ENCODE peak calls at places on chromosomes 7 and 10, in six cellular contexts. C, T, O, S, E and K are unnamed samples.

GRCh38 chr10:94205370-94205930 is 157.3 kb downstream of the NOC3L start:
- DNase-seq in C (no peak), E (no peak), O (no peak), T (no peak), S (no peak), K (no peak)

GRCh38 chr7:24660541-24660940 is 87.3 kb downstream of the PALS2 start:
- DNase-seq in O (no peak), E (no peak), T (no peak), S (no peak), C (no peak), K (no peak)

GRCh38 chr7:155576900-155577508 is 30.6 kb upstream of the CNPY1 start:
- DNase-seq in E (no peak), C (no peak), T (no peak), S (no peak), O (no peak), K (no peak)

GRCh38 chr7:151727579-151728285 is 149.2 kb downstream of the PRKAG2 start:
- DNase-seq in S (peak), E (peak), O (peak), T (peak), C (peak), K (peak)

GRCh38 chr7:22864855-22865606 is 42.4 kb upstream of the TOMM7 start:
- DNase-seq in O (no peak), E (no peak), S (peak), T (no peak), C (no peak), K (no peak)

GRCh38 chr10:73032536-73032935 is 64.1 kb downstream of the P4HA1 start:
- DNase-seq in O (no peak), S (no peak), C (no peak), T (no peak), E (no peak), K (no peak)

GRCh38 chr10:100775346-100775745 is 30.0 kb downstream of the PAX2 start:
- DNase-seq in T (no peak), O (no peak), E (no peak), S (no peak), C (peak), K (no peak)

GRCh38 chr10:74596713-74597112 is 229.7 kb upstream of the KAT6B start:
- DNase-seq in C (no peak), E (no peak), O (no peak), S (no peak), T (no peak), K (no peak)

GRCh38 chr7:104643587-104644217 is 315.3 kb downstream of the LHFPL3 start:
- DNase-seq in S (peak), O (peak), T (no peak), E (no peak), C (no peak), K (no peak)

GRCh38 chr7:93119191-93119905 is 1.6 kb upstream of the SAMD9 start:
- DNase-seq in E (no peak), O (no peak), T (no peak), C (no peak), S (peak), K (peak)

GRCh38 chr10:124388476-124388822 is 30.3 kb downstream of the OAT start:
- DNase-seq in T (no peak), C (no peak), S (no peak), O (no peak), E (no peak), K (no peak)

GRCh38 chr10:61871487-61871886 is 30.0 kb upstream of the ARID5B start:
- DNase-seq in S (no peak), T (no peak), O (no peak), C (no peak), E (no peak), K (no peak)

GRCh38 chr10:44706745-44707144 is 204.4 kb upstream of the TMEM72 start:
- DNase-seq in O (peak), E (no peak), C (no peak), T (no peak), S (no peak), K (peak)

GRCh38 chr7:55539380-55539779 is 32.9 kb downstream of the VOPP1 start:
- DNase-seq in C (no peak), E (no peak), O (no peak), T (no peak), S (peak), K (no peak)

GRCh38 chr7:105020926-105021325 is 6.9 kb downstream of the KMT2E start:
- DNase-seq in E (no peak), O (no peak), S (no peak), C (no peak), T (no peak), K (no peak)

GRCh38 chr10:69446229-69446628 is 5.0 kb upstream of the TSPAN15 start:
- DNase-seq in T (no peak), O (no peak), E (no peak), C (no peak), S (no peak), K (no peak)

GRCh38 chr10:48659790-48660189 is 24.9 kb upstream of the WDFY4 start:
- DNase-seq in C (no peak), S (no peak), T (no peak), E (no peak), O (no peak), K (no peak)

GRCh38 chr7:1526271-1526754 is 4.2 kb upstream of the MAFK start:
- DNase-seq in E (no peak), T (no peak), S (no peak), C (no peak), O (no peak), K (no peak)

DNA sequence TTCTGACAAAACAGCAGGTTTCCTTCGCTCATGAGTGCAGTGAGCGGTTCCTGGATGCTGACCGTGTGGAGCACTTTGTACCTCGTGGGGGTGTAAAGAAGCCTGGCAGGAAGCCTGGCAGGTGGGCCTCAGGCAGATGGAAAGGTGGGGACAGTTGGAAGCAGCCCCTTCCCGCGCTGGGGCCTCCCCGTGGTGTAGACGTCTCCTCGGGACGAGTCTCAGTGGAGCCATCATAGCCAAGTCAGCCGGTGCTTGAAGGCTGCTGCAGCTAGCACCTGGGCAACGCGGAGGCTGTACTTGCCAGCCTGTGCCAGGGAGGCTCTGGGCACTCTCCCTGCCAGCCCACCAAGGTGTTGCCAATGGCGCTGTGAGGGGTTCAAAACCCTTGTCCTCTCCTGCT is 154.5 kb downstream of the WDR37 start:
- DNase-seq in C (no peak), O (no peak), T (no peak), E (no peak), S (no peak), K (no peak)
- H3K27ac ChIP-seq in C (no peak), O (no peak), T (no peak), E (no peak), S (no peak), K (no peak)

DNA sequence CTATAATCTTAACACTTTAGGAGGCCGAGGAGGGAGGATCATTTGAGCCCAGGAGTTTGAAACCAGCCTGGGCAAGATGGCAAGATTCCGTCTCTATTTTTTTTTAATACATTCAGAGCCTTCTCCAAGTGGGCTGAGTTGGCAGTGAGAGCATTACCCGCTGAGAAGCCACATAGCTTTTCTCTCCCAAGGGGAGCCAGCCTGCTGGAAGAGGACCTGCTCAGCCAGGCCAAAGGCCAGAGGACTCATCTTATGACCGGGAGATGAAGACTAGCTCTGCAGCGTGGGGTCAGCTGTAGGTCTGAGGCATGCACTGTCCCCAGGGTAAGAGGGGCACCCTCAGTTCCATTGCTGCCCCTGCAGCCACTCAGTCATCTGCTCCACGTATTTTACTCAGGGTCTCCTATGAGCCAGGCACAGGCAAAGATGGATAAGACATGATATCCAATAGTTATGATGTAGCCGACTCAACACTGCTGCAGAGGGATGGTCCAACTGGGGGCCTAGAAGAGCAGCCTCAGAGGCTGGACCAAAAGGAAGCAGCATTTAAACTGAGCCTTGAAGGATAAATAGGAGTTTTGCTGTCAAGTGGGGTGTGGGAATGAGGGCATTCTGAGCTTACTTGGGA is 1.8 kb upstream of the MARVELD1 start:
- DNase-seq in E (no peak), O (no peak), C (no peak), T (no peak), S (no peak), K (no peak)
- H3K27ac ChIP-seq in E (peak), O (peak), C (no peak), T (no peak), S (no peak), K (no peak)

GRCh38 chr10:3527144-3527543 is 257.9 kb downstream of the KLF6 start:
- DNase-seq in E (no peak), O (no peak), T (no peak), S (no peak), C (no peak), K (no peak)

GRCh38 chr10:3528271-3528670 is 256.7 kb downstream of the KLF6 start:
- DNase-seq in O (no peak), E (no peak), C (no peak), S (no peak), T (no peak), K (no peak)

GRCh38 chr10:3527869-3528268 is 257.1 kb downstream of the KLF6 start:
- DNase-seq in S (no peak), E (no peak), C (no peak), T (no peak), O (no peak), K (no peak)

GRCh38 chr10:3529691-3530090 is 255.3 kb downstream of the KLF6 start:
- DNase-seq in T (no peak), S (no peak), E (no peak), O (no peak), C (no peak), K (no peak)

GRCh38 chr10:3528823-3529222 is 256.2 kb downstream of the KLF6 start:
- DNase-seq in E (no peak), S (no peak), C (no peak), O (no peak), T (no peak), K (no peak)
- H3K27ac ChIP-seq in E (peak), S (no peak), C (no peak), O (no peak), T (no peak), K (no peak)

DNA sequence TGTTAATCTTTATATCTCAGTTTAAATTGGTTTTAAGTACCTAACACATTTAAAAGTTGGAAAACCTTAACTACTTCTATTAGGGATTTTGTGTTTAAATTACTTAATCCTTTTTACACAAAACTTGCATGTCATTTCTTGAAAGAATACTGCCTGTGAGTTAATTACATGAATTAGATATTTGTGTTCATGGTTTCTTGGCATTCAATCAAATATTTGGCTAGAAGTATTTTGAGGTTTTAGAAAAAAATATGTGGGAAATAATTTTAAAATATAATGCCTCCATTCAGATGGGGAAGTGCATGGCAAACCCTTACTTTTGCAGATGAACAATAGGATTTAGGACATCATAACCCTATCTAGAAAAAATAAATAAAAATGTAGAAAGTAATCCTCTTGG is 186.5 kb upstream of the SEMA3E start:
- DNase-seq in E (no peak), O (no peak), C (no peak), T (no peak), S (no peak), K (no peak)
- H3K27ac ChIP-seq in E (no peak), O (no peak), C (no peak), T (no peak), S (no peak), K (no peak)

DNA sequence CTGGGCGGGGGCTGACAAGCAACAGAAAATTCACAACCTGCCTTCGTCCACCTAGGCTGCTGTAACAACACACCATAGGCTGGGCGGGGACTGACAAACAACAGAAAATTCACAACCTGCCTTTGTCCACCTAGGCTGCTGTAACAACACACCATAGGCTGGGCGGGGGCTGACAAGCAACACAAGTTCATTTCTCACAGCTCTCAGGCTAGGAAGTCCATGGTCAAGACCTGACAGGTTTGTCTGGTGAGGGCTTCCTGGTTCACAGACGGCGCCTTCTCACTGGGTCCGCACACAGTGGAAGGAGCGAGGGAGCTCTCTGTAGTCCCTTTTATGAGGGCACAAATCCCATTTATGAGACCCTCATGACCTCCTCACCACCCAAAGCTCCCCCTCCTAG is 52.2 kb downstream of the DIP2C start:
- DNase-seq in T (no peak), C (no peak), O (no peak), S (no peak), E (no peak), K (peak)
- H3K27ac ChIP-seq in T (no peak), C (no peak), O (no peak), S (no peak), E (no peak), K (peak)

DNA sequence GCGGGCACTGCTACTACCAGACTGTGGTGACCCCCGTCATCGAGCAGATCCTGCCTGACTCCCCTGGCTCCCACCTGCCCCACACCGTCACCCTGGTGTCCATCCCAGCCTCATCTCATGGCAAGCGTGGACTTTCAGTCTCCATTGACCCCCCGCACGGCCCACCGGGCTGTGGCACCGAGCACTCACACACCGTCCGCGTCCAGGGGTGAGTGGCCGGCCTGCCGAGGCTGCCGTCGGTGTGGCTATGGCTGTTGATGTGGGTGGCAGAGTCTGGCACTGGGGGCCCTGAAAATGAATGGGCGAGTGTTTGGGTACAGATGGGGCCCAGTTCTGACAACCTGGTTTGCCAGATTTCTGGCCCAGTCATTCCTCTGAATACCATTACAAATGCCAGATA is 15.4 kb downstream of the LIMK1 start:
- DNase-seq in E (no peak), T (no peak), C (no peak), O (no peak), S (no peak), K (no peak)
- H3K27ac ChIP-seq in E (no peak), T (no peak), C (no peak), O (peak), S (no peak), K (peak)

GRCh38 chr7:79412438-79412837 is 41.0 kb downstream of the MAGI2 start:
- DNase-seq in S (no peak), C (no peak), O (no peak), E (no peak), T (no peak), K (no peak)
- H3K27ac ChIP-seq in S (no peak), C (no peak), O (no peak), E (no peak), T (no peak), K (no peak)